ENCODE peak calls at places on chromosome 17, in ten cellular contexts. S is activated CD4-positive, alpha-beta T cell treated with anti-CD3 and anti-CD28 coated beads for 24 hours; O is GM12892; D is memory B cell; R is natural killer cell; F is astrocyte; A is SIG-M5; K is left colon; H is cardiac muscle cell; W is NAMALWA. X is an unnamed sample.

GRCh38 chr17:876272-876671 is 94.1 kb downstream of the MRM3 start:
- DNase-seq in R (no peak), K (no peak), W (no peak), A (no peak), O (no peak), D (no peak), H (no peak), F (no peak), S (no peak), X (no peak)

GRCh38 chr17:75069783-75070182 is 18.0 kb upstream of the SLC16A5 start:
- DNase-seq in R (no peak), D (no peak), F (no peak), H (no peak), W (peak), S (no peak), A (no peak), O (peak), K (peak), X (peak)

GRCh38 chr17:63435681-63436522 is 10.2 kb downstream of the CYB561 start:
- DNase-seq in H (no peak), R (no peak), O (peak), A (no peak), D (no peak), K (peak), S (no peak), F (no peak), W (no peak), X (peak)

GRCh38 chr17:49715221-49715620 is 7.5 kb upstream of the SLC35B1 start:
- DNase-seq in K (no peak), O (no peak), R (peak), F (no peak), D (no peak), S (no peak), H (no peak), W (no peak), A (no peak), X (peak)

GRCh38 chr17:78360371-78361226 is 722 bp upstream of the SOCS3 start:
- DNase-seq in F (no peak), A (no peak), S (peak), W (peak), R (peak), O (peak), D (peak), K (peak), H (peak), X (peak)

GRCh38 chr17:17503566-17504130 is 7.5 kb upstream of the RASD1 start:
- DNase-seq in K (no peak), F (no peak), D (no peak), W (no peak), O (no peak), S (no peak), A (no peak), H (peak), R (no peak), X (peak)

GRCh38 chr17:17004251-17004996 is 32.5 kb upstream of the TNFRSF13B start:
- DNase-seq in S (no peak), W (no peak), A (no peak), H (no peak), R (no peak), D (no peak), K (no peak), O (no peak), F (no peak), X (no peak)

GRCh38 chr17:41779954-41780353 is 6.6 kb downstream of the JUP start:
- DNase-seq in F (no peak), W (no peak), H (no peak), S (no peak), R (no peak), K (no peak), D (no peak), O (no peak), A (no peak), X (no peak)

GRCh38 chr17:80065478-80066170 is 29.2 kb downstream of the CCDC40 start:
- DNase-seq in S (no peak), R (no peak), O (no peak), W (no peak), A (no peak), D (no peak), K (no peak), F (no peak), H (no peak), X (no peak)

GRCh38 chr17:76989519-76989918 is 121.3 kb downstream of the MGAT5B start:
- DNase-seq in H (no peak), O (no peak), D (no peak), K (no peak), F (no peak), W (no peak), R (no peak), S (no peak), A (no peak), X (no peak)

GRCh38 chr17:9802701-9803100 is 11.3 kb upstream of the DHRS7C start:
- DNase-seq in W (no peak), K (no peak), H (no peak), R (no peak), S (no peak), F (no peak), O (no peak), D (no peak), A (no peak), X (no peak)

GRCh38 chr17:40242774-40243173 is 23.7 kb downstream of the WIPF2 start:
- DNase-seq in S (no peak), F (no peak), O (no peak), A (no peak), H (no peak), D (no peak), R (no peak), W (no peak), K (no peak), X (no peak)

GRCh38 chr17:40491486-40491885 is 9.9 kb downstream of the TNS4 start:
- DNase-seq in K (peak), D (no peak), F (no peak), A (no peak), W (no peak), H (no peak), S (no peak), O (no peak), R (no peak), X (no peak)

GRCh38 chr17:39687101-39687545 is 734 bp downstream of the PGAP3 start:
- DNase-seq in A (no peak), D (no peak), K (no peak), O (no peak), S (no peak), W (no peak), H (no peak), R (no peak), F (no peak), X (no peak)

GRCh38 chr17:38341035-38341721 is 2.6 kb downstream of the GPR179 start:
- DNase-seq in K (peak), F (no peak), A (no peak), D (no peak), S (no peak), H (peak), O (no peak), W (no peak), R (no peak), X (peak)

GRCh38 chr17:67030641-67031040 is 13.7 kb upstream of the CACNG1 start:
- DNase-seq in O (no peak), K (no peak), F (no peak), A (no peak), W (no peak), S (no peak), R (no peak), H (no peak), D (no peak), X (no peak)

GRCh38 chr17:76995352-76996105 is 127.3 kb downstream of the MGAT5B start:
- DNase-seq in F (no peak), S (no peak), W (peak), D (no peak), H (no peak), A (no peak), K (no peak), O (no peak), R (no peak), X (peak)

GRCh38 chr17:30915833-30916611 is 5.7 kb upstream of the ADAP2 start:
- DNase-seq in K (no peak), S (no peak), D (no peak), A (no peak), O (no peak), W (no peak), R (no peak), H (no peak), F (no peak), X (no peak)

GRCh38 chr17:49486012-49486641 is 9.0 kb upstream of the NGFR start:
- DNase-seq in A (no peak), F (no peak), D (no peak), W (no peak), R (no peak), K (no peak), O (no peak), S (no peak), H (peak), X (no peak)

GRCh38 chr17:15265131-15265530 is at the start of gene PMP22:
- DNase-seq in D (no peak), A (no peak), F (no peak), R (no peak), S (no peak), K (peak), H (no peak), W (no peak), O (no peak), X (no peak)

GRCh38 chr17:17320188-17320910 is 17.2 kb downstream of the NT5M start:
- DNase-seq in S (no peak), F (no peak), H (no peak), W (no peak), O (no peak), D (no peak), R (no peak), A (no peak), K (no peak), X (no peak)

GRCh38 chr17:71098071-71098470 is 928.7 kb downstream of the KCNJ2 start:
- DNase-seq in R (no peak), S (no peak), A (no peak), H (no peak), W (no peak), F (no peak), O (no peak), K (no peak), D (no peak), X (no peak)

GRCh38 chr17:58330997-58331814 is 2.6 kb upstream of the TSPOAP1 start:
- DNase-seq in S (peak), R (peak), H (no peak), F (no peak), A (no peak), W (peak), K (peak), O (peak), D (peak), X (no peak)

GRCh38 chr17:19327039-19327776 is 35.3 kb downstream of the B9D1 start:
- DNase-seq in D (no peak), A (no peak), H (no peak), R (no peak), K (no peak), W (no peak), F (peak), S (no peak), O (no peak), X (no peak)

GRCh38 chr17:82239926-82240505 is 11.2 kb downstream of the SLC16A3 start:
- DNase-seq in F (no peak), K (no peak), W (no peak), S (no peak), O (no peak), D (no peak), R (no peak), A (no peak), H (no peak), X (no peak)

GRCh38 chr17:77897741-77898301 is 60.7 kb upstream of the TNRC6C start:
- DNase-seq in A (no peak), W (no peak), F (no peak), O (no peak), S (no peak), H (no peak), R (no peak), D (no peak), K (no peak), X (no peak)

GRCh38 chr17:77320501-77321256 is 179.9 kb downstream of the SEC14L1 start:
- DNase-seq in A (peak), D (peak), H (no peak), W (no peak), R (no peak), F (no peak), K (peak), O (peak), S (no peak), X (no peak)

GRCh38 chr17:40803617-40804082 is 3.9 kb upstream of the KRT28 start:
- DNase-seq in H (peak), R (peak), A (no peak), S (peak), O (peak), D (peak), K (peak), F (peak), W (peak), X (peak)

GRCh38 chr17:74104921-74105320 is 98.6 kb upstream of the RPL38 start:
- DNase-seq in A (no peak), K (no peak), H (no peak), R (no peak), D (no peak), W (no peak), F (no peak), O (no peak), S (no peak), X (no peak)

GRCh38 chr17:82179946-82180475 is 32.6 kb downstream of the CCDC57 start:
- DNase-seq in A (no peak), H (no peak), K (no peak), F (no peak), W (no peak), S (no peak), D (no peak), R (no peak), O (no peak), X (no peak)

GRCh38 chr17:70767102-70767701 is 597.9 kb downstream of the KCNJ2 start:
- DNase-seq in A (no peak), O (no peak), S (no peak), F (peak), D (no peak), W (peak), R (no peak), K (no peak), H (peak), X (peak)

GRCh38 chr17:81821147-81821546 is 11.9 kb downstream of the MCRIP1 start:
- DNase-seq in D (no peak), A (no peak), R (no peak), W (no peak), F (no peak), K (no peak), S (no peak), H (no peak), O (no peak), X (no peak)